ENCODE peak calls at places on chromosomes 1 and 21, in five cellular contexts. G is activated T-helper 1 cell treated with Interleukin-2 at 50 U/mL for 16 hours, R is esophagus muscularis mucosa, Q is SW480, K is fibroblast of mammary gland. N is an unnamed sample.

GRCh38 chr1:46719689-46720088 is 775 bp upstream of the EFCAB14 start:
- DNase-seq in G (no peak), R (no peak), Q (peak), K (no peak), N (no peak)

GRCh38 chr1:227253065-227253464 is 65.2 kb downstream of the CDC42BPA start:
- DNase-seq in G (no peak), R (no peak), Q (no peak), K (no peak), N (no peak)

GRCh38 chr21:26881504-26882228 is 36.5 kb upstream of the ADAMTS1 start:
- DNase-seq in G (no peak), R (no peak), Q (peak), K (peak), N (no peak)

GRCh38 chr1:77620273-77620672 is 62.2 kb downstream of the ZZZ3 start:
- DNase-seq in G (no peak), R (no peak), Q (no peak), K (no peak), N (no peak)

GRCh38 chr1:88549536-88549935 is 134.5 kb upstream of the PKN2 start:
- DNase-seq in G (no peak), R (no peak), Q (no peak), K (peak), N (no peak)

GRCh38 chr1:47918257-47918867 is 78.8 kb downstream of the TRABD2B start:
- DNase-seq in G (no peak), R (no peak), Q (no peak), K (no peak), N (no peak)

GRCh38 chr1:116909511-116910378 is at the start of gene PTGFRN:
- DNase-seq in G (no peak), R (no peak), Q (peak), K (peak), N (no peak)

GRCh38 chr1:182357913-182358312 is 33.7 kb downstream of the GLUL start:
- DNase-seq in G (no peak), R (no peak), Q (no peak), K (no peak), N (no peak)

GRCh38 chr1:235999259-235999925 is 65.5 kb downstream of the NID1 start:
- DNase-seq in G (peak), R (no peak), Q (no peak), K (peak), N (peak)

GRCh38 chr1:226441629-226442028 is 33.7 kb upstream of the PARP1 start:
- DNase-seq in G (no peak), R (no peak), Q (no peak), K (no peak), N (no peak)

GRCh38 chr1:5917591-5918274 is 74.5 kb downstream of the NPHP4 start:
- DNase-seq in G (no peak), R (peak), Q (no peak), K (no peak), N (no peak)

GRCh38 chr1:8423134-8423701 is 105.3 kb downstream of the SLC45A1 start:
- DNase-seq in G (peak), R (no peak), Q (no peak), K (no peak), N (peak)

GRCh38 chr1:22739648-22740385 is 29.2 kb downstream of the EPHB2 start:
- DNase-seq in G (no peak), R (no peak), Q (peak), K (peak), N (no peak)

GRCh38 chr1:180235502-180236239 is 5.6 kb downstream of the LHX4 start:
- DNase-seq in G (no peak), R (no peak), Q (no peak), K (no peak), N (no peak)

GRCh38 chr1:93746009-93746408 is 64.4 kb upstream of the BCAR3 start:
- DNase-seq in G (no peak), R (no peak), Q (no peak), K (no peak), N (no peak)

GRCh38 chr21:21714396-21714795 is 716.2 kb downstream of the NCAM2 start:
- DNase-seq in G (no peak), R (no peak), Q (no peak), K (peak), N (no peak)

GRCh38 chr1:36446261-36446660 is 4.0 kb downstream of the OSCP1 start:
- DNase-seq in G (no peak), R (no peak), Q (no peak), K (no peak), N (no peak)

GRCh38 chr1:173190101-173190895 is 16.8 kb downstream of the TNFSF4 start:
- DNase-seq in G (no peak), R (no peak), Q (no peak), K (peak), N (no peak)

GRCh38 chr1:22137006-22137720 is 5.7 kb downstream of the WNT4 start:
- DNase-seq in G (no peak), R (no peak), Q (no peak), K (no peak), N (no peak)

GRCh38 chr1:234600418-234601216 is 9.4 kb downstream of the IRF2BP2 start:
- DNase-seq in G (no peak), R (no peak), Q (peak), K (peak), N (no peak)

GRCh38 chr1:31569773-31570172 is 6.5 kb upstream of the TINAGL1 start:
- DNase-seq in G (no peak), R (no peak), Q (no peak), K (no peak), N (no peak)

N was measured in T-helper 22 cell.